ENCODE peak calls at places on chromosome 6, in ten cellular contexts. S is ovary, R is tibial nerve, P is pancreas, K is lower lobe of right lung, U is endodermal cell, J is PC-3, F is right lobe of liver, W is HCT116, E is psoas muscle. G is an unnamed sample. For H3K27me3, the result is how much of the 10 kb centered on the place peaks cover.

GRCh38 chr6:29752451-29753308 is 29.4 kb downstream of the HLA-F start:
- DNase-seq in S (peak), R (peak), P (peak), K (peak), U (peak), J (peak), F (peak), W (peak), E (peak), G (peak)

GRCh38 chr6:71124340-71124739 is 164.3 kb upstream of the OGFRL1 start:
- DNase-seq in S (no peak), R (no peak), P (no peak), K (no peak), U (no peak), J (no peak), F (no peak), W (no peak), E (no peak), G (no peak)

GRCh38 chr6:34791164-34791841 is 580 bp upstream of the BLTP3A start:
- DNase-seq in S (peak), R (no peak), P (peak), K (peak), U (peak), J (peak), F (peak), W (peak), E (peak), G (peak)

GRCh38 chr6:47175656-47176055 is 133.5 kb upstream of the ADGRF1 start:
- DNase-seq in S (no peak), R (no peak), P (no peak), K (no peak), U (no peak), J (no peak), F (no peak), W (no peak), E (no peak), G (no peak)

GRCh38 chr6:82380566-82381185 is 17.1 kb downstream of the TPBG start:
- DNase-seq in S (no peak), R (no peak), P (no peak), K (no peak), U (no peak), J (no peak), F (no peak), W (no peak), E (no peak), G (no peak)

GRCh38 chr6:66496659-66497058 is 789.6 kb upstream of the EYS start:
- DNase-seq in S (no peak), R (no peak), P (no peak), K (no peak), U (no peak), J (peak), F (no peak), W (no peak), E (no peak), G (no peak)

GRCh38 chr6:31901415-31901952 is 402 bp downstream of the ZBTB12 start:
- DNase-seq in S (peak), R (peak), P (peak), K (peak), U (peak), J (peak), F (peak), W (no peak), E (peak), G (peak)

GRCh38 chr6:103983860-103984259 is 875.9 kb downstream of the HACE1 start:
- DNase-seq in S (no peak), R (no peak), P (no peak), K (no peak), U (no peak), J (peak), F (no peak), W (no peak), E (no peak), G (no peak)

GRCh38 chr6:72560721-72561593 is 60.9 kb upstream of the KCNQ5 start:
- DNase-seq in S (no peak), R (no peak), P (no peak), K (no peak), U (peak), J (no peak), F (no peak), W (no peak), E (no peak), G (no peak)

GRCh38 chr6:72048080-72048479 is 161.7 kb downstream of the RIMS1 start:
- DNase-seq in S (no peak), R (no peak), P (no peak), K (no peak), U (no peak), J (no peak), F (no peak), W (no peak), E (no peak), G (no peak)

GRCh38 chr6:4903751-4904370 is 100.0 kb downstream of the RPP40 start:
- DNase-seq in S (no peak), R (no peak), P (no peak), K (no peak), U (no peak), J (no peak), F (no peak), W (no peak), E (no peak), G (peak)

GRCh38 chr6:26553264-26553738 is 15.1 kb downstream of the HMGN4 start:
- DNase-seq in S (peak), R (peak), P (peak), K (peak), U (peak), J (peak), F (peak), W (peak), E (peak), G (peak)

GRCh38 chr6:26555505-26556262 is 17.5 kb downstream of the HMGN4 start:
- DNase-seq in S (no peak), R (no peak), P (no peak), K (no peak), U (peak), J (no peak), F (no peak), W (no peak), E (no peak), G (no peak)

GRCh38 chr6:26553739-26554668 is 15.8 kb downstream of the HMGN4 start:
- DNase-seq in S (peak), R (peak), P (peak), K (peak), U (peak), J (peak), F (peak), W (peak), E (peak), G (peak)

GRCh38 chr6:26556263-26557070 is 18.3 kb downstream of the HMGN4 start:
- DNase-seq in S (peak), R (peak), P (no peak), K (no peak), U (peak), J (peak), F (no peak), W (peak), E (no peak), G (peak)

DNA sequence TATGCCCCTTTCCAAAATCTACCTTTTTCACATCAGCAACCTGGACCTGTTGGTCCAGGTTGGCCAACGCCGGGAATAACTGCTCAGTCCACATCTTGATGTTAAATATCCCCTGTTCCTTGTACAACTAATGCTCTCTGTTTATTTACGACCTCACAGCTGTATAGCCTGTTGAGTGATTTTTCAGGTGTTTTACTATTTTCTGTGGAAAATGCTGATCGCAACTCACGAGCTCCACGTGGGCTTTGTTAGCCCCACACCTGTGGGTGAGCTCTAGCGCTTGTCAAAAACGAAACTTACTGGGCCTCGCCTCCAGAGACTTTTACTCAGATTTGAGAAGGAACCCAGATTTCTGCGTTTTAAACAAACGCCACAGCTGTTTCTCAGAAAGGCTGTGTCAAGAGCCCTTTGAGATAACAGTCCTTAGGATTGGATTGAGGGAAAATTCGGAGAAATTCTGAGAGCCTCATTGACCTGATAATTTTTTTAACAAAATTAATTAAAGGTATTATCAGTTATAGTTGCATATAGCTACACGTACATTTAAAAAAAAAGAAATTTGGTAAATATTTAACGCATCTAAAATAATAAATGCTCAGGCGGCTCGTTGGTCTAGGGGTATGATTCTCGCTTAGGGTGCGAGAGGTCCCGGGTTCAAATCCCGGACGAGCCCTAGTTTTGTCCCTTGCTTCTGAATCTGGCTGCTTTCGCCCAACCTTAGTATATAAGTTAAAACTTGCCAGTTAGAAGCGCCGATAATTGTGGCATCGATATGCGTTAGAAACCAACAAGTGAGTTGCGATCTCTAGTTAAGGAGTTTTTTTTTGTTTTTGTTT is 16.7 kb downstream of the HMGN4 start:
- DNase-seq in S (peak), R (no peak), P (no peak), K (no peak), U (peak), J (peak), F (no peak), W (no peak), E (no peak), G (peak)
- TF ChIP-seq CTCF in S (no peak), R (no peak), P (no peak), K (no peak), U (no peak), J (no peak), F (no peak), W (no peak), E (no peak), G (no peak)

GRCh38 chr6:106098383-106099234 is 12.5 kb downstream of the PRDM1 start:
- DNase-seq in S (no peak), R (no peak), P (peak), K (peak), U (no peak), J (peak), F (no peak), W (peak), E (no peak), G (no peak)

GRCh38 chr6:106097368-106098231 is 11.5 kb downstream of the PRDM1 start:
- DNase-seq in S (no peak), R (no peak), P (no peak), K (no peak), U (no peak), J (peak), F (no peak), W (no peak), E (no peak), G (no peak)

GRCh38 chr6:106092279-106092678 is 6.1 kb downstream of the PRDM1 start:
- DNase-seq in S (no peak), R (no peak), P (no peak), K (no peak), U (no peak), J (no peak), F (no peak), W (no peak), E (no peak), G (no peak)

GRCh38 chr6:106094964-106095335 is 8.8 kb downstream of the PRDM1 start:
- DNase-seq in S (no peak), R (no peak), P (no peak), K (no peak), U (no peak), J (no peak), F (no peak), W (no peak), E (no peak), G (no peak)

DNA sequence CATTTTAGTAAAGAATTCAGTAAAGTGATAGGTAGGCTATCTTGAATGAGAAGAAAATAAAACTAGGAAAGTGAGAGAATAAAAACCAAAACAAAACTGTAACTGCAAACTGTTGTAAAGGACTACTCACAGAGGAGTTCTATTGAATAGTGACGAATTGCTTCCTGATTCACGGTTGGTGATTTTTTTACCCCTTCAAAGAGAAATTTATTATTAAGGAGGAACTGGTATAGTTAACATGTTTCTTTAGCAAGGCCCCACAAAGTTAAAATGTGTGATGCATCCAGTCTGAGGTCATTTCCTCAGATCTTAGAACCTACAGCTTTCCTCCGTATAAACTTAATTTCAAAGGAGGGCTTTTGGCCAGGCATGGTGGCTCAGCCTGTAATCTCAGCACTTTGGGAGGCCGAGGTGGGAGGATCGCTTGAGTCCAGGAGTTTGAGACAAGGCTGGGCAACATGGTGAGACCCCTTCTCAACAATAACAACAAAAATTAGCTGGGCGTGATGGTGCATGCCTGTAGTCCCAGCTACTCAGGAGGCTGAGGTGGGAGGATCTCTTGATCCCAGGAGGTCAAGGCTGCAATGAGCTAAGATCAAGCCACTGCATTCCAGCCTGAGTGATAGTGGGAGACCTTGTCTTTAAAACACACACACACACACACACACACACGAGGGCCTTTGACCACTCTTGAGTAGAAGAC is 8.3 kb downstream of the PRDM1 start:
- DNase-seq in S (no peak), R (no peak), P (no peak), K (no peak), U (no peak), J (no peak), F (no peak), W (no peak), E (no peak), G (no peak)
- H3K27me3 ChIP-seq in S (under half), R (under half), P (under half), K (under half), U (under half), J (under half), F (under half), W (under half), E (under half), G (under half)

DNA sequence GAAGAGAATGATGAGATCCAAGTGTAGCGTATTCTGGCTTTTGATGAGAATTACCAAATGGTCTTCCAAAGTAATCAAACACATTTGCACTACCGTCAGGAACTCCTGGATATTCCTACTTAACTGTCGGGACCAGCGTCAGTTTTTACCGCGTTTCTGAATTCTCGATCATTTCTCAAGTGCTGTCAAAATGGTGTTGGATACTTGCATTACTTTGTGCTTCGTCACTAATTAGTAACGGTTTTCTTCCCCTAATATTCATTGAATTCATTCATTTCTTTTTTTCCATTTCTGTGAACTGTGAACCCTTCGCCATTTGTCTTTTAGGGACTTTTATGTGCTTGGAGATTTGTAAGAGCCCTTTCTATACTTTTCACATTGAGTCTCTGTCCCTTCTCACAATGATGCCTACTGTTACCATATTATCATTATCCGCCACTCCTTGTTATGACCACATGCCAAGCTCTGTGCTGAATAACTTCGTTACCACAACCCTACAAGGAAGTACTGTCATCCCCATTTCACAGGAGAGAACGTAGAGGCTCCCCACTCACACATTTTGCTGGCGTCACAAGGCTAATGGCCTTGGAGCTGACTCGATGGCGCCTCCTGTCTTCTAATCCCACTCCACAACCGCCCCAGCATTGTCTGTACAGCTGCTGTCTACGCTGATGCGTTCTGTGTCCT is 74.2 kb upstream of the QKI start:
- DNase-seq in S (no peak), R (no peak), P (no peak), K (no peak), U (no peak), J (no peak), F (no peak), W (no peak), E (no peak), G (no peak)
- TF ChIP-seq CTCF in S (no peak), R (peak), P (no peak), K (no peak), U (peak), J (peak), F (no peak), W (no peak), E (peak), G (no peak)

GRCh38 chr6:36655073-36655847 is 23.3 kb upstream of the CDKN1A start:
- DNase-seq in S (no peak), R (no peak), P (no peak), K (no peak), U (no peak), J (no peak), F (no peak), W (no peak), E (no peak), G (no peak)

GRCh38 chr6:36649086-36649485 is 29.4 kb upstream of the CDKN1A start:
- DNase-seq in S (no peak), R (no peak), P (no peak), K (no peak), U (no peak), J (no peak), F (no peak), W (no peak), E (no peak), G (no peak)

GRCh38 chr6:36650848-36651247 is 27.7 kb upstream of the CDKN1A start:
- DNase-seq in S (no peak), R (no peak), P (no peak), K (no peak), U (peak), J (no peak), F (no peak), W (no peak), E (no peak), G (no peak)

GRCh38 chr6:36651659-36652379 is 26.7 kb upstream of the CDKN1A start:
- DNase-seq in S (no peak), R (no peak), P (no peak), K (no peak), U (no peak), J (no peak), F (no peak), W (no peak), E (no peak), G (no peak)

DNA sequence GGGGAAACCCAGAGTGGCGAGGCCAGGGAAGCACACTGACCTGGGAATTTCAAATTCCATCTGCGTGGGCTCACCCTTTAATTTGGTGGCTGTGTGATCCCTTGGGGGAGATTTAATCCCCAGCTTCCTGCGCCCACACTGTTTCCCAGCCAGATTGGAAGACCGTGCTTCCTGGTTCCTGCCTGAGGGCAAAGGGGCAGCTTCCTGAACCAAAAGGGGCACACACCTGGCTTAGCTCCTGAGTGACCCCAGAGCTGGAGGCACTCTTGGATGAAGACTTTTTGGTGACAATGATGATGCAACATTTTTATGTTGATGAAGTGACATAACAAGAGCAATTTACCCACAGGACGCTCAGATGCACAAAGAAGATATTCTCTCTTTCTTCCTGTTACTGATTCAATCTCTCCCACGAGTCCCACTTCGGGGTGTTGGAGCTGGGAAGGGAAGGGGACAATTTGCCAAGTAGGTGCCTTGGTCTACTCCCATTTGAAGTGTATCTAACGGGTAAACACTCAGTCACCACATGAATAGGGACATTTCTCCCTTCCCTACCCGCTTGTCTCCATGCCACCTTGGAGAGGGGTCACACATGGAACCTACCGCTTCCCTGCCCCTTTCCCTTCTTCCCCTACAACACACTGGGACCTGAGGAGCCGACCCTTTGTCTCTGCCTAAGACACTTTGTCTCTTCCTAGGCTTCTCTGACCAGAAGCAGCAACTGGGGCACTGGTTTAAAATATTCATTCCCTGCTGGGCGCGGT is 28.6 kb upstream of the CDKN1A start:
- DNase-seq in S (no peak), R (no peak), P (no peak), K (no peak), U (no peak), J (no peak), F (no peak), W (no peak), E (no peak), G (no peak)
- H3K27me3 ChIP-seq in S (under half), R (under half), P (under half), K (under half), U (half or more), J (under half), F (under half), W (under half), E (under half), G (under half)

DNA sequence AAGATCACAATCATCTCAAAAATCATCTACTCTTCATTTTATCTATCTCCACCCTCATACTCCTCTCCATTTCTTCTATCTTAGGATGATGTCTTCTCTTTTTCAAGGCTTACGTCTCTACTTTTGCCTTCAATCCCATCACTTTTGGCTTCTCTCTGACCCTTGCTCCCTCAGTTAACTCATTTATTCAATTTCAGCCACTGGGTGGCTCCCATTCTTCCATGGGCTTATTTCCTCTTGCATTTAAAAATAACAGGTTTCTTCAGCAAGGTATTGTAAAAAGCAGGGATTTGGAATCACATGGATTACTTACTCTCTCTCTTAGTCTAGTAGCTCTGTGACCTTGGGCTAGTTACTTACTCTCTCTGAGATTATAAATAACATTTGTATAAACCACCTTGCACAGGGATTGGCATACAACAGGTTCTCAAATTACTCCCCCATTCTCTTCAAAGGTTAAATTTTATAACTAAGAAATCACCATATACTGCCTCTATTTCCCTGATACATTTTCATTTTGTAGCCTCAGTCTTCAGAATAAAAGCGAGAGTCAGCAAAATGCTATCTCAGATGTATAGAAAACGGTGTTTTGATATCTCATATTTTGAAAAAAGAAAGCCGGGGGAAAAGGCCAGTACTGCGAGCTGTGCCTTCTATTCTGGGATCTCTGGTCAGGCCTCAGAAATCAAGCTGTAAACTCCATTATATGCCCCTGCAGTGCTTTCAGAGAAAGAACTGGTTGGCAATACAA is 5.5 kb downstream of the ZSCAN12 start:
- DNase-seq in S (no peak), R (no peak), P (no peak), K (no peak), U (no peak), J (peak), F (no peak), W (no peak), E (no peak), G (no peak)
- TF ChIP-seq CTCF in S (no peak), R (no peak), P (no peak), K (no peak), U (peak), J (peak), F (peak), W (peak), E (no peak), G (no peak)

GRCh38 chr6:10424005-10424404 is 9.1 kb upstream of the TFAP2A start:
- DNase-seq in S (no peak), R (no peak), P (no peak), K (no peak), U (peak), J (no peak), F (no peak), W (no peak), E (no peak), G (no peak)
- H3K27me3 ChIP-seq in S (under half), R (under half), P (under half), K (half or more), U (half or more), J (under half), F (under half), W (under half), E (half or more), G (under half)

GRCh38 chr6:150372051-150372450 is 3.2 kb downstream of the IYD start:
- DNase-seq in S (no peak), R (no peak), P (no peak), K (no peak), U (no peak), J (no peak), F (no peak), W (no peak), E (no peak), G (no peak)
- TF ChIP-seq CTCF in S (no peak), R (no peak), P (no peak), K (no peak), U (no peak), J (no peak), F (no peak), W (no peak), E (no peak), G (no peak)